ENCODE peak calls at places on chromosome X, in seven cellular contexts. A is lower lobe of right lung, F is left lung, P is psoas muscle, O is hepatocyte, Y is cardiac muscle cell, N is heart left ventricle. R is an unnamed sample.

GRCh38 chrX:153456704-153457103 is 10.8 kb upstream of the TREX2 start:
- DNase-seq in A (no peak), F (no peak), P (peak; percentile 32), O (no peak), Y (no peak), N (peak; percentile 25), R (no peak)

GRCh38 chrX:121642415-121642814 is 595.0 kb downstream of the GLUD2 start:
- DNase-seq in A (no peak), F (no peak), P (no peak), O (no peak), Y (no peak), N (no peak), R (no peak)

GRCh38 chrX:63932006-63932405 is 147.0 kb upstream of the ARHGEF9 start:
- DNase-seq in A (no peak), F (no peak), P (no peak), O (no peak), Y (no peak), N (no peak), R (no peak)

GRCh38 chrX:87727615-87728014 is 210.0 kb downstream of the KLHL4 start:
- DNase-seq in A (no peak), F (no peak), P (no peak), O (no peak), Y (no peak), N (no peak), R (no peak)

GRCh38 chrX:17030580-17031285 is 84.3 kb downstream of the REPS2 start:
- DNase-seq in A (no peak), F (no peak), P (no peak), O (no peak), Y (no peak), N (no peak), R (no peak)

GRCh38 chrX:33307954-33308353 is 96.6 kb upstream of the DMD start:
- DNase-seq in A (no peak), F (no peak), P (no peak), O (no peak), Y (no peak), N (no peak), R (no peak)

GRCh38 chrX:133005038-133005437 is 46.6 kb upstream of the HS6ST2 start:
- DNase-seq in A (no peak), F (no peak), P (no peak), O (peak; percentile 24), Y (peak; percentile 48), N (no peak), R (no peak)

GRCh38 chrX:41419082-41419481 is 28.1 kb upstream of the NYX start:
- DNase-seq in A (no peak), F (no peak), P (no peak), O (no peak), Y (no peak), N (no peak), R (no peak)

GRCh38 chrX:151402719-151403390 is 5.8 kb downstream of the VMA21 start:
- DNase-seq in A (peak; percentile 42), F (no peak), P (peak; percentile 71), O (no peak), Y (no peak), N (no peak), R (no peak)

DNA sequence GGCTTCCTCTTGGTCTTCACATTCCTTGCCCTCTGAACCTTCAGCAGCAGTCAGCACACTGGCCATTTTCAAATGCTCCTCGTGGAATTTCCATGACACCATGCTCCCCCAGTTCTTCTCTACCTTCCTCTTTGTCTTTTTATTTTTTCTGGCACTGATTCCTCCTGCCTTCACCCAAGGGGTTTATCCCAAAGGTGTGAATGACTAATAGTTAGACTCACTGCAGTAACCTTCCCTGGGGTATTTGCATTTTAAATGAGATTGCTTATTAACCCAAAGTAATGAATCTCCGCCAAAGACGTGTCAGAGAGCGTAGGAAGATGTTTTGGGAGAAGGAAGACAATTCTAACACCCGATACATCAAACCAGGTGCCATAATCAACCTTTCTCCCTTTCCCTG is 36.2 kb downstream of the CD40LG start:
- DNase-seq in A (no peak), F (no peak), P (no peak), O (no peak), Y (no peak), N (no peak), R (no peak)
- H3K36me3 ChIP-seq in A (peaks cover 45% of the 10 kb centered on the region), F (peaks cover 39% of the 10 kb centered on the region), P (no peaks in the 10 kb centered on the region), O (no peaks in the 10 kb centered on the region), Y (no peaks in the 10 kb centered on the region), N (peaks cover 6% of the 10 kb centered on the region), R (no peaks in the 10 kb centered on the region)

GRCh38 chrX:129781134-129782014 is 1.6 kb downstream of the SASH3 start:
- DNase-seq in A (peak; percentile 79), F (peak; percentile 75), P (peak; percentile 58), O (no peak), Y (no peak), N (peak; percentile 71), R (peak; percentile 88)

GRCh38 chrX:129780441-129781105 is 824 bp downstream of the SASH3 start:
- DNase-seq in A (no peak), F (no peak), P (peak; percentile 43), O (no peak), Y (no peak), N (no peak), R (no peak)

GRCh38 chrX:129782015-129782495 is 2.3 kb downstream of the SASH3 start:
- DNase-seq in A (no peak), F (no peak), P (no peak), O (no peak), Y (no peak), N (no peak), R (no peak)

GRCh38 chrX:129779086-129779672 is 570 bp upstream of the SASH3 start:
- DNase-seq in A (no peak), F (no peak), P (peak; percentile 29), O (no peak), Y (no peak), N (no peak), R (no peak)

GRCh38 chrX:129779747-129780146 is at the start of gene SASH3:
- DNase-seq in A (peak; percentile 82), F (peak; percentile 79), P (peak; percentile 76), O (no peak), Y (no peak), N (peak; percentile 77), R (peak; percentile 55)
- H3K4me1 ChIP-seq in A (no peaks in the 10 kb centered on the region), F (peaks cover 24% of the 10 kb centered on the region), P (no peaks in the 10 kb centered on the region), O (no peaks in the 10 kb centered on the region), Y (no peaks in the 10 kb centered on the region), N (no peaks in the 10 kb centered on the region), R (no peaks in the 10 kb centered on the region)

DNA sequence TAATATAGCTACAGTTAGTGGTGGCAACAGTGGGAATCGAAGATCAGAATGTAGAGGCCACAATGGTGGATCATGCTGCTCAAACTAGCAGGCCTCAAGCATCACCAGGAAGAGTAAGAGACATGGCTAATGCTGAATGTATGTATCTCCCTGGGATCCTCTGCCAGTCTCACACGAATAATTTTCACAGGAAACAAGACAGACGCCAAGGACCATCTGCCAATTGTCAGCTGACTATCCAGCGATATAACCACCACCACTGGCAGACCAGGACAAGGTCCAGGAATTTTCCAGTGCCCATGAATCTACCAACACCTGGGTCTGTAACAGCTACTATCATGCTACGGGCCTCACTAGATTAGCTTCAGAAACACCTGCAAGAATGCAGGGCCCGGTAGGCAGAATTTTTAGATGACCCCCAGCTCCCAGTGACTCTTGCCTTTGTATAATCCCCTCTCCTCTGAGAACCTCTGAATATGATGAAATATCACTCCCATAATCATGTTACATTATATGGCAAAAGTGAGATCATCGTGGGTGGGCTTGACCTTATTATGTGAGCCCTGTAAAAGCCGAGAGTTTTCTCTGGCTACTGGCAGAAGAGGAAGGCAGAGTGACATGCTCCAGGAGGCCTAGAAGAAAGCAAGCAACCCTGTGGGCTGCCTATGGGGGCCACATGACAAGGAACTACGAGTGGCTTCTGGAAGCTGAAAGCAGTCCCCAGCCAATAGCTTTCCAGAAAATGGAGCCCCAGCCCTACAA is 429.8 kb downstream of the BCOR start:
- DNase-seq in A (no peak), F (no peak), P (no peak), O (no peak), Y (no peak), N (no peak), R (no peak)
- TF ChIP-seq CTCF in A (no peak), F (no peak), P (no peak), O (no peak), Y (no peak), N (no peak), R (no peak)

GRCh38 chrX:47199286-47199685 is 5.7 kb downstream of the UBA1 start:
- DNase-seq in A (no peak), F (no peak), P (peak; percentile 28), O (no peak), Y (no peak), N (no peak), R (no peak)

GRCh38 chrX:47196098-47196497 is 2.5 kb downstream of the UBA1 start:
- DNase-seq in A (no peak), F (no peak), P (no peak), O (no peak), Y (no peak), N (no peak), R (no peak)

GRCh38 chrX:47198026-47198686 is 4.5 kb downstream of the UBA1 start:
- DNase-seq in A (no peak), F (no peak), P (peak; percentile 8), O (no peak), Y (peak; percentile 35), N (no peak), R (no peak)

GRCh38 chrX:47198687-47199080 is 5.1 kb downstream of the UBA1 start:
- DNase-seq in A (no peak), F (no peak), P (peak; percentile 35), O (no peak), Y (no peak), N (no peak), R (no peak)

GRCh38 chrX:47197526-47197925 is 3.9 kb downstream of the UBA1 start:
- DNase-seq in A (no peak), F (no peak), P (peak; percentile 31), O (no peak), Y (no peak), N (no peak), R (no peak)
- H3K36me3 ChIP-seq in A (peaks cover 47% of the 10 kb centered on the region), F (peaks cover 43% of the 10 kb centered on the region), P (no peaks in the 10 kb centered on the region), O (no peaks in the 10 kb centered on the region), Y (peaks cover 41% of the 10 kb centered on the region), N (peaks cover 44% of the 10 kb centered on the region), R (no peaks in the 10 kb centered on the region)

GRCh38 chrX:2692221-2693122 is 1.4 kb downstream of the CD99 start:
- DNase-seq in A (peak; percentile 62), F (peak; percentile 43), P (peak; percentile 61), O (peak; percentile 40), Y (peak; percentile 58), N (peak; percentile 75), R (peak; percentile 54)
- H3K4me1 ChIP-seq in A (peaks cover 50% of the 10 kb centered on the region), F (peaks cover 53% of the 10 kb centered on the region), P (peaks cover 39% of the 10 kb centered on the region), O (peaks cover 46% of the 10 kb centered on the region), Y (peaks cover 40% of the 10 kb centered on the region), N (peaks cover 51% of the 10 kb centered on the region), R (peaks cover 10% of the 10 kb centered on the region)

DNA sequence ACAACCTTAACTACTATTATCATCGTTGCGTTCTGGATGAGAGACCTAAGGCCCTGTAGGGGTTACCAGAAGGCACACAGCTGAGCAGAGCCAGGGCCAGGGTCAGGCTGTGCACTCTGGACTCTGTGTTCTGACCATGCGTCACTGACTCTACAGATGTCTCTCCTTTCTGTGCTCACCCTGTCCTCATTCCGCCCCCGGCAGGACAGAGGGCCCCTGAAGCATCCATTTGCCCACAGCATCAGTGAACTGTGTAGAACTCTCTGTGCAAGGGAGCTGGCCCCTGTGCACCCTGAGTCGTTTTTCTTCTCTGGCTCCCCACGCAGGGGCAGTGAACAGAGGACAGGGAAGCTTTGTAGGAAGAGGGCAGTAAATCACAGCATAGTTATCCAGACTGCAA is 21.3 kb downstream of the GPKOW start:
- DNase-seq in A (no peak), F (no peak), P (no peak), O (no peak), Y (no peak), N (no peak), R (no peak)
- TF ChIP-seq CTCF in A (no peak), F (no peak), P (no peak), O (no peak), Y (no peak), N (no peak), R (no peak)

R was measured in mucosa of descending colon.